ENCODE peak calls at places on chromosomes 16 and 17, in six cellular contexts. One of them, this sample, is unnamed.

GRCh38 chr16:4087099-4087885 is 28.9 kb downstream of the ADCY9 start:
- DNase-seq in trophoblast cell: no peak
- DNase-seq in H9: no peak
- DNase-seq in IMR-90: no peak
- DNase-seq in neuronal stem cell: no peak
- DNase-seq in H1: peak; percentile 2
- DNase-seq in this sample: no peak

GRCh38 chr17:8109669-8110455 is 8.5 kb downstream of the ALOXE3 start:
- DNase-seq in H1: peak; percentile 92
- DNase-seq in neuronal stem cell: peak; percentile 44
- DNase-seq in H9: peak; percentile 92
- DNase-seq in IMR-90: no peak
- DNase-seq in trophoblast cell: peak; percentile 55
- DNase-seq in this sample: no peak

GRCh38 chr16:10729649-10730048 is 14.0 kb upstream of the NUBP1 start:
- DNase-seq in H9: no peak
- DNase-seq in H1: no peak
- DNase-seq in neuronal stem cell: no peak
- DNase-seq in IMR-90: peak; percentile 38
- DNase-seq in trophoblast cell: no peak
- DNase-seq in this sample: no peak

GRCh38 chr16:88961031-88961430 is 16.0 kb downstream of the CBFA2T3 start:
- DNase-seq in H9: no peak
- DNase-seq in IMR-90: no peak
- DNase-seq in neuronal stem cell: no peak
- DNase-seq in H1: no peak
- DNase-seq in trophoblast cell: no peak
- DNase-seq in this sample: no peak

GRCh38 chr16:30934827-30935557 is 11.6 kb downstream of the FBXL19 start:
- DNase-seq in trophoblast cell: peak; percentile 38
- DNase-seq in IMR-90: peak; percentile 55
- DNase-seq in H9: peak; percentile 87
- DNase-seq in neuronal stem cell: no peak
- DNase-seq in H1: peak; percentile 87
- DNase-seq in this sample: peak; percentile 70

GRCh38 chr16:73457851-73458250 is 409.9 kb upstream of the ZFHX3 start:
- DNase-seq in H9: no peak
- DNase-seq in IMR-90: no peak
- DNase-seq in H1: no peak
- DNase-seq in trophoblast cell: no peak
- DNase-seq in neuronal stem cell: no peak
- DNase-seq in this sample: no peak

GRCh38 chr17:42553161-42553818 is 567 bp downstream of the HSD17B1 start:
- DNase-seq in H9: peak; percentile 86
- DNase-seq in IMR-90: no peak
- DNase-seq in trophoblast cell: peak; percentile 72
- DNase-seq in H1: no peak
- DNase-seq in neuronal stem cell: no peak
- DNase-seq in this sample: peak; percentile 36

GRCh38 chr16:66996324-66996982 is 8.1 kb downstream of the CES4A start:
- DNase-seq in IMR-90: peak; percentile 80
- DNase-seq in H9: no peak
- DNase-seq in trophoblast cell: no peak
- DNase-seq in H1: no peak
- DNase-seq in neuronal stem cell: no peak
- DNase-seq in this sample: peak; percentile 72

GRCh38 chr16:11671676-11672075 is 3.4 kb downstream of the SNN start:
- DNase-seq in H1: no peak
- DNase-seq in trophoblast cell: no peak
- DNase-seq in H9: no peak
- DNase-seq in neuronal stem cell: no peak
- DNase-seq in IMR-90: no peak
- DNase-seq in this sample: no peak

DNA sequence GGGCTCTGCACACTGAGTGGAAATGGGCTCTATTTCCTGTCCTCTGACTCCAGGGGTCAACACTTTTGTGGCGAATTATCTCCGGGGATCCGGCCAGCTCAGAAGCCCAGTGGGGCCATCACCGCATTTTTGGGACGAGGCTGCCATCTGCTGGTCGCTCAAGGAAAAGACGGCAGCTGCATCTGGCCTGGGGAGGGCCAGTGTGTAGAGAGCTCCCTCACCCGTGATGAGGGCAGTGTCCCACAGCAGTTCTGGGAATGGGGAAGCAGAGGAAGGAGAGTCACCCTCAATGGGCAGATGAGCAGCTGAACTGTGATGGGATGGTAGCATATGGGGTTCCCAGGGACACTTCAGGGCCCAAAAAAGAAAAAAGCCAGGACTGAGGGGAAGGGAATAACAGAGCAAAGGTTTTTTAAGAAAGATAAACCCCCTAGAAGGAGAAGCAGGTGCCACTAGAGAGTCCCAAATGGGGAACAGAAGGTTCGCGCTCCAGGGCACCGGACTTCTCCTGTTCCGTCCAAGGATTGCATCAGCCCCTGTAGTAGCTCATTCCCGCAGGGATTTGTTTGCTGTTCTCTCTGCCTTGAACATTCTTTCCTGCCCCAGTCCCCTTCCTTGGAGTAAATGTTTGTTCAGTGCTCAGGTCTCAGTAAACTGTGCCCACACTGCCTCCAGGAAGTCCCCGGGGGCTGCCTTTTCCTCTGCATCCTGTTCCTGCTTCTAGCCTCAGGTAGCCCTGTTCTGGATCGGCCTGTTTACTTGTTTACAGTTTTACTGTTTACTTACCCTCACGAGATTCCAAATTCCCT is 9.3 kb upstream of the ABCC12 start:
- DNase-seq in H1: peak; percentile 89
- DNase-seq in neuronal stem cell: peak; percentile 77
- DNase-seq in H9: peak; percentile 87
- DNase-seq in trophoblast cell: peak; percentile 52
- DNase-seq in IMR-90: peak; percentile 65
- DNase-seq in this sample: peak; percentile 77
- H3K4me1 ChIP-seq in H1: no peaks in the 10 kb centered on the region
- H3K4me1 ChIP-seq in neuronal stem cell: no peaks in the 10 kb centered on the region
- H3K4me1 ChIP-seq in H9: no peaks in the 10 kb centered on the region
- H3K4me1 ChIP-seq in trophoblast cell: peaks cover 4% of the 10 kb centered on the region
- H3K4me1 ChIP-seq in IMR-90: no peaks in the 10 kb centered on the region
- H3K4me1 ChIP-seq in this sample: peaks cover 1% of the 10 kb centered on the region

DNA sequence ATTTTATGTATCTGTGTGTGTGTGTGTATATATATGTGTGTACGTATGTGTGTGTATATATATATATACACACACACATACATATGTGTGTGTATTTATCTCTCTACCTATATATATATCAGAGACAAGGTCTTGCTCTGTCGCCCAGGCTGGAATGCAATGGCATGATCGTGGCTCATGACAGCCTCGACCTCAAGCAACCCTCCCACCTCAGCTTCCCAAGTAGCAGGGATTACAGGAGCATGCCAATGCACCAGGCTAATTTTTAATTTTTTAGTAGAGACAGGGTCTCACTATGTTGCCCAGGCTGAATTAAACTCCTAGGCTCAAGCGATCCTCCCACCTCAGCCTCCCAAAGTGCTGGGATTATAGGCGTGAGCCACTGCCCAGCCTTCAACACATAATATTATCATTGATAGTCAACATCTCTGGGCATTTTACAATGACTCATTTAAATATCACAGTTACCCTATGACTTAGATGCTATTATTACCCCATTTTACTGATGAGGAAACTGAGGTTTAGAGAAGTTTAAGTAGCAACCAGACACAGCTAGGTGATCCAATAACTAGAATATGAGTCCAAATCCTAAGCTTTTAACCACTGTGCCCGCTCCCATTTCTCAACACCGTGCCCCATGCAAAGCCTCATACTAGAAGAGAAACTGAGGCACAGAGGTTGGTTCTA is 24.3 kb downstream of the G6PC3 start:
- DNase-seq in IMR-90: no peak
- DNase-seq in trophoblast cell: no peak
- DNase-seq in H9: no peak
- DNase-seq in neuronal stem cell: no peak
- DNase-seq in H1: no peak
- DNase-seq in this sample: peak; percentile 32
- H3K4ac ChIP-seq in IMR-90: peak overlapping the region; percentile 86
- H3K4ac ChIP-seq in trophoblast cell: no peak overlapping the region
- H3K4ac ChIP-seq in H9: no peak overlapping the region
- H3K4ac ChIP-seq in neuronal stem cell: no peak overlapping the region
- H3K4ac ChIP-seq in H1: peak overlapping the region; percentile 89
- H3K4ac ChIP-seq in this sample: peak overlapping the region; percentile 74

GRCh38 chr16:17994027-17994426 is 342.5 kb downstream of the NPIPA8 start:
- DNase-seq in IMR-90: no peak
- DNase-seq in H1: no peak
- DNase-seq in H9: no peak
- DNase-seq in trophoblast cell: no peak
- DNase-seq in neuronal stem cell: no peak
- DNase-seq in this sample: no peak

GRCh38 chr16:17992416-17992815 is 344.1 kb downstream of the NPIPA8 start:
- DNase-seq in IMR-90: no peak
- DNase-seq in trophoblast cell: no peak
- DNase-seq in neuronal stem cell: no peak
- DNase-seq in H1: no peak
- DNase-seq in H9: no peak
- DNase-seq in this sample: no peak

GRCh38 chr16:17983847-17984639 is 352.5 kb downstream of the NPIPA8 start:
- DNase-seq in neuronal stem cell: no peak
- DNase-seq in trophoblast cell: no peak
- DNase-seq in H9: no peak
- DNase-seq in IMR-90: no peak
- DNase-seq in H1: no peak
- DNase-seq in this sample: no peak

DNA sequence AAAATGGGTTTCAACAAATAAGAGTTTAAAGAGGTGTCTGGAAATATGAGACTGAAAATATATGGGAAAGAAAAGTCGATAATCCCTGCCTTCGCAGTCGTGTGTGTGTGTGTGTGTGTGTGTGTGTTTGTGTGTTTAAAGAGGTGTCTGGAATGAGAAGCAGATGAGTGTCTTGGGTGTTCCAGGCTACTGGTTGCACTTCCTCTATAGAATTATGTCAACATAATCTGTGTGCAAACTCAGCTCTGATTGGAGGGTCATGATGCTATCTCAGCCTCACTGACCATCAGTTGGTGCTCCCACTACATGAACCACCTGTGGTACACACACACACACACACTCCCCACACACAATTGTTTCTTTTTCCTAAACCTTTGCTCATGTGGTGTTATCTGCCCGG is 347.3 kb downstream of the NPIPA8 start:
- DNase-seq in trophoblast cell: no peak
- DNase-seq in IMR-90: no peak
- DNase-seq in neuronal stem cell: no peak
- DNase-seq in H1: no peak
- DNase-seq in H9: no peak
- DNase-seq in this sample: no peak
- H4K91ac ChIP-seq in trophoblast cell: no peak overlapping the region
- H4K91ac ChIP-seq in IMR-90: no peak overlapping the region
- H4K91ac ChIP-seq in neuronal stem cell: no peak overlapping the region
- H4K91ac ChIP-seq in H1: no peak overlapping the region
- H4K91ac ChIP-seq in H9: no peak overlapping the region
- H4K91ac ChIP-seq in this sample: no peak overlapping the region

GRCh38 chr17:2027528-2028233 is 2.3 kb upstream of the DPH1 start:
- DNase-seq in H1: no peak
- DNase-seq in neuronal stem cell: no peak
- DNase-seq in trophoblast cell: no peak
- DNase-seq in IMR-90: no peak
- DNase-seq in H9: no peak
- DNase-seq in this sample: no peak

GRCh38 chr17:2028737-2029136 is 1.2 kb upstream of the DPH1 start:
- DNase-seq in H9: no peak
- DNase-seq in IMR-90: no peak
- DNase-seq in trophoblast cell: no peak
- DNase-seq in neuronal stem cell: no peak
- DNase-seq in H1: no peak
- DNase-seq in this sample: no peak

GRCh38 chr17:2029911-2030778 is at the start of gene DPH1:
- DNase-seq in trophoblast cell: peak; percentile 81
- DNase-seq in H1: peak; percentile 97
- DNase-seq in neuronal stem cell: peak; percentile 82
- DNase-seq in IMR-90: peak; percentile 91
- DNase-seq in H9: peak; percentile 96
- DNase-seq in this sample: peak; percentile 96

GRCh38 chr17:2025622-2026309 is 632 bp upstream of the RTN4RL1 start:
- DNase-seq in neuronal stem cell: peak; percentile 57
- DNase-seq in H9: peak; percentile 75
- DNase-seq in IMR-90: peak; percentile 57
- DNase-seq in trophoblast cell: peak; percentile 47
- DNase-seq in H1: peak; percentile 70
- DNase-seq in this sample: peak; percentile 73

DNA sequence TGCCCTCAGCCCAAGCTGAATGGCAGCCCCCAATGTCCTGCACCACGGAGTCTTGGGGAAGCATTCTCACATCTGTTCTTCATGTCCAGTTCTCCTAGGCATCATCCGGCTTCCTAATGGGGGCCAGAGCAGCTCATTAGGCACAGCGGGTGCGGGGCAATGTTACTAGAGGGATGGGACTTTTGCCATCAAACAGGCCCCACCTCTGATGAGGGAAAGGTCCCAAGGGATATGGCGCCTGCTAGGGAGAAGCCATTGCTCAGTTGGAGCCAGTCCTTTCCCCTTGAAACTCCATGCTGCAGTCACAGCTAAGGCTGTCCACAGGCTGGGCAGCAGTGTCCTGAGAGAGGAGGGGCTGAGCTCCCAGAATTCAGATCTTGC is 1.7 kb upstream of the DPH1 start:
- DNase-seq in H9: no peak
- DNase-seq in H1: no peak
- DNase-seq in neuronal stem cell: no peak
- DNase-seq in trophoblast cell: no peak
- DNase-seq in IMR-90: no peak
- DNase-seq in this sample: no peak
- H3K4me1 ChIP-seq in H9: no peaks in the 10 kb centered on the region
- H3K4me1 ChIP-seq in H1: peaks cover 5% of the 10 kb centered on the region
- H3K4me1 ChIP-seq in neuronal stem cell: peaks cover 9% of the 10 kb centered on the region
- H3K4me1 ChIP-seq in trophoblast cell: peaks cover 26% of the 10 kb centered on the region
- H3K4me1 ChIP-seq in IMR-90: peaks cover 5% of the 10 kb centered on the region
- H3K4me1 ChIP-seq in this sample: peaks cover 41% of the 10 kb centered on the region

GRCh38 chr16:23594186-23594585 is 1.9 kb downstream of the NDUFAB1 start:
- DNase-seq in IMR-90: no peak
- DNase-seq in H9: no peak
- DNase-seq in neuronal stem cell: no peak
- DNase-seq in H1: no peak
- DNase-seq in trophoblast cell: no peak
- DNase-seq in this sample: no peak

GRCh38 chr16:23597003-23597756 is 1.1 kb upstream of the NDUFAB1 start:
- DNase-seq in H1: peak; percentile 47
- DNase-seq in neuronal stem cell: no peak
- DNase-seq in H9: peak; percentile 79
- DNase-seq in IMR-90: no peak
- DNase-seq in trophoblast cell: peak; percentile 28
- DNase-seq in this sample: no peak

GRCh38 chr16:23590181-23590580 is 5.9 kb downstream of the NDUFAB1 start:
- DNase-seq in neuronal stem cell: no peak
- DNase-seq in trophoblast cell: no peak
- DNase-seq in H9: no peak
- DNase-seq in IMR-90: no peak
- DNase-seq in H1: no peak
- DNase-seq in this sample: no peak

GRCh38 chr16:23595951-23596720 is at the start of gene NDUFAB1:
- DNase-seq in H1: peak; percentile 96
- DNase-seq in neuronal stem cell: peak; percentile 89
- DNase-seq in H9: peak; percentile 89
- DNase-seq in IMR-90: peak; percentile 83
- DNase-seq in trophoblast cell: peak; percentile 92
- DNase-seq in this sample: peak; percentile 91

GRCh38 chr16:23595246-23595950 is 718 bp downstream of the NDUFAB1 start:
- DNase-seq in neuronal stem cell: no peak
- DNase-seq in IMR-90: no peak
- DNase-seq in H1: no peak
- DNase-seq in H9: no peak
- DNase-seq in trophoblast cell: no peak
- DNase-seq in this sample: peak; percentile 29
- H3K4ac ChIP-seq in neuronal stem cell: no peak overlapping the region
- H3K4ac ChIP-seq in IMR-90: peak overlapping the region; percentile 88
- H3K4ac ChIP-seq in H1: no peak overlapping the region
- H3K4ac ChIP-seq in H9: no peak overlapping the region
- H3K4ac ChIP-seq in trophoblast cell: peak overlapping the region; percentile 84
- H3K4ac ChIP-seq in this sample: peak overlapping the region; percentile 87